ENCODE peak calls at places on chromosomes 12 and 14, in seven cellular contexts. B is vagina, H is psoas muscle, G is lung, T is right atrium auricular region, I is sigmoid colon, R is left ventricle myocardium inferior. C is an unnamed sample. For H3K4me1, the result is how much of the 10 kb centered on the place peaks cover.

GRCh38 chr12:47408171-47408871 is 297.5 kb downstream of the RPAP3 start:
- DNase-seq in B (no peak), H (no peak), G (peak), T (no peak), I (no peak), R (no peak), C (peak)

GRCh38 chr12:114812858-114813761 is 129.1 kb upstream of the TBX3 start:
- DNase-seq in B (no peak), H (no peak), G (no peak), T (no peak), I (no peak), R (no peak), C (no peak)

GRCh38 chr14:92553456-92553855 is 39.9 kb downstream of the RIN3 start:
- DNase-seq in B (no peak), H (no peak), G (no peak), T (no peak), I (no peak), R (no peak), C (no peak)

GRCh38 chr12:12486661-12487240 is 75.9 kb downstream of the DUSP16 start:
- DNase-seq in B (no peak), H (no peak), G (no peak), T (no peak), I (no peak), R (no peak), C (no peak)

GRCh38 chr12:6426882-6427671 is 17.7 kb upstream of the CD27 start:
- DNase-seq in B (no peak), H (no peak), G (no peak), T (no peak), I (no peak), R (no peak), C (peak)

GRCh38 chr12:122614839-122615238 is 87.8 kb downstream of the KNTC1 start:
- DNase-seq in B (no peak), H (no peak), G (no peak), T (no peak), I (no peak), R (no peak), C (no peak)

GRCh38 chr14:96479435-96480146 is 22.6 kb upstream of the PAPOLA start:
- DNase-seq in B (no peak), H (no peak), G (no peak), T (no peak), I (no peak), R (no peak), C (no peak)

GRCh38 chr14:94598816-94599655 is 13.2 kb upstream of the SERPINA3 start:
- DNase-seq in B (peak), H (peak), G (peak), T (peak), I (peak), R (peak), C (peak)

GRCh38 chr12:113088037-113088436 is 31.5 kb downstream of the DTX1 start:
- DNase-seq in B (no peak), H (no peak), G (no peak), T (no peak), I (no peak), R (no peak), C (no peak)

GRCh38 chr12:16603265-16603915 is 2.6 kb downstream of the LMO3 start:
- DNase-seq in B (no peak), H (no peak), G (no peak), T (no peak), I (no peak), R (no peak), C (no peak)

GRCh38 chr14:33788116-33788515 is 162.8 kb downstream of the EGLN3 start:
- DNase-seq in B (no peak), H (no peak), G (no peak), T (no peak), I (no peak), R (no peak), C (no peak)

GRCh38 chr12:31508436-31509150 is 82.3 kb downstream of the DENND5B start:
- DNase-seq in B (no peak), H (no peak), G (no peak), T (no peak), I (no peak), R (no peak), C (no peak)

GRCh38 chr12:95642583-95642982 is 91.3 kb upstream of the USP44 start:
- DNase-seq in B (no peak), H (no peak), G (no peak), T (no peak), I (no peak), R (no peak), C (no peak)

GRCh38 chr12:82504411-82504810 is 146.1 kb downstream of the METTL25 start:
- DNase-seq in B (no peak), H (no peak), G (no peak), T (no peak), I (no peak), R (no peak), C (no peak)

GRCh38 chr12:62190921-62191746 is 69.1 kb upstream of the USP15 start:
- DNase-seq in B (no peak), H (peak), G (no peak), T (no peak), I (no peak), R (peak), C (no peak)

GRCh38 chr12:92199846-92200576 is 54.4 kb upstream of the BTG1 start:
- DNase-seq in B (no peak), H (no peak), G (no peak), T (no peak), I (no peak), R (no peak), C (no peak)

GRCh38 chr14:94823556-94824341 is 53.8 kb upstream of the GSC start:
- DNase-seq in B (no peak), H (no peak), G (no peak), T (no peak), I (no peak), R (no peak), C (no peak)

GRCh38 chr12:47852096-47852571 is 32.4 kb upstream of the HDAC7 start:
- DNase-seq in B (no peak), H (no peak), G (no peak), T (no peak), I (no peak), R (no peak), C (no peak)

GRCh38 chr12:52805000-52805399 is 8.9 kb downstream of the KRT4 start:
- DNase-seq in B (no peak), H (no peak), G (no peak), T (no peak), I (no peak), R (no peak), C (no peak)

DNA sequence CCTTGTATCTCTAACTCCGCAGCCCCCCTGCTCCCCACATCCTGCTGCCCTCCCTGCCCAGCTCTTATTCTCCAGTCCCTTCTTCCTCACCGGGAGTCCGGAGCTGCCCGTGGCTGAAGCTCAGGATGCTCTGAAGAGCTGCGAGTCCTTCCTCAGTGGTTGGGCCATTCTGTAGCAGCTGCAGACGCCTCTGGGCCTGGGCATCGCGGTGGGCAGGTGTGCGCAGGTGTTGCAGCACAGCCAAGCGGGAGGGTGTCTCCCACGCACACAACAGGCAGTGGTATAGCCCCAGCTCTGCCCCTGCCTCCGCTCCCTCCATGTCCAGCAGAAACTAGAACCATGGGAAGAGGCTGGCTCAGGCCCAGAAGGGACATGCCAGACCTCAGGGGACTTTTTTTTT is 20.2 kb downstream of the ZFHX2 start:
- DNase-seq in B (no peak), H (no peak), G (no peak), T (no peak), I (no peak), R (no peak), C (no peak)
- H3K4me1 ChIP-seq in B (under half), H (under half), G (under half), T (under half), I (under half), R (under half), C (under half)

GRCh38 chr14:61335876-61336275 is 14.5 kb downstream of the PRKCH start:
- DNase-seq in B (no peak), H (no peak), G (no peak), T (no peak), I (no peak), R (no peak), C (no peak)

GRCh38 chr14:61331992-61332657 is 10.7 kb downstream of the PRKCH start:
- DNase-seq in B (no peak), H (no peak), G (no peak), T (no peak), I (no peak), R (no peak), C (no peak)

GRCh38 chr14:61335049-61335448 is 13.7 kb downstream of the PRKCH start:
- DNase-seq in B (no peak), H (no peak), G (no peak), T (no peak), I (no peak), R (no peak), C (no peak)

GRCh38 chr14:61332658-61333029 is 11.3 kb downstream of the PRKCH start:
- DNase-seq in B (no peak), H (no peak), G (no peak), T (no peak), I (no peak), R (no peak), C (no peak)

DNA sequence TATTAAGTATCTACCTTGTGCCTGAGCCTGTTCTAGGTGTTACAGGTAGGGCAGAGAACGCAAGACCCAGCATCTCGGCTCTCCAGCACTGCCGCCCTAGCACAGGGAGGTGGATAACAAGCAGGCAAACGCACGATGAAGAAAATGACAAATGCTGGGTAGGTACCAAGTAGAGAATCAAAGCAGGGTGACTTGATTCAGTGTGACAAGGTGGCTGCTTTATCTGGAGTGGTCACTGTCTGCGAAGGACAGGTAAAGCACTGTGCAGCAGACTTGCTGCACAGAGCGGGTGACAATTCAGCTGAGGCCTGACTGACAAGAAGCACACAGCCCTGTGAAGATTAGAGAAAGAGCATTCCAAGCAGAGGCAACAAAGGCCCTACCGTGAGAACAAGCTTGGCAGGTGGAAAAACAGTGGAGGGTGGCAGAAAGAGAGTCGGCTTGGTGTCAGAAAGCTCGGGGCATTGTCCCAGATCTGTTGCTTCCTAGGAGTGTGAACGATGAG is 12.9 kb downstream of the PRKCH start:
- DNase-seq in B (no peak), H (no peak), G (no peak), T (no peak), I (no peak), R (no peak), C (no peak)
- H3K4me1 ChIP-seq in B (under half), H (under half), G (under half), T (under half), I (under half), R (half or more), C (under half)

GRCh38 chr12:45475594-45475993 is 253.9 kb upstream of the ARID2 start:
- DNase-seq in B (no peak), H (no peak), G (no peak), T (no peak), I (no peak), R (no peak), C (no peak)
- H3K4me1 ChIP-seq in B (under half), H (under half), G (under half), T (under half), I (under half), R (under half), C (under half)

GRCh38 chr14:54642121-54642520 is 75.2 kb downstream of the SAMD4A start:
- DNase-seq in B (no peak), H (no peak), G (no peak), T (no peak), I (no peak), R (no peak), C (no peak)
- H3K4me1 ChIP-seq in B (under half), H (under half), G (under half), T (under half), I (under half), R (half or more), C (half or more)

GRCh38 chr14:62599616-62600385 is 445.5 kb downstream of the KCNH5 start:
- DNase-seq in B (no peak), H (no peak), G (no peak), T (no peak), I (no peak), R (no peak), C (no peak)

GRCh38 chr14:62602712-62603111 is 442.5 kb downstream of the KCNH5 start:
- DNase-seq in B (no peak), H (no peak), G (no peak), T (no peak), I (no peak), R (no peak), C (no peak)

GRCh38 chr14:62592877-62593276 is 452.4 kb downstream of the KCNH5 start:
- DNase-seq in B (no peak), H (no peak), G (no peak), T (no peak), I (no peak), R (no peak), C (no peak)

GRCh38 chr14:62597143-62597542 is 448.1 kb downstream of the KCNH5 start:
- DNase-seq in B (no peak), H (no peak), G (no peak), T (no peak), I (no peak), R (no peak), C (no peak)
- H3K4me1 ChIP-seq in B (under half), H (under half), G (under half), T (under half), I (under half), R (under half), C (under half)

GRCh38 chr14:105503296-105503640 is 12.2 kb downstream of the TEDC1 start:
- DNase-seq in B (no peak), H (no peak), G (no peak), T (no peak), I (peak), R (no peak), C (no peak)
- H3K4me1 ChIP-seq in B (under half), H (under half), G (under half), T (under half), I (under half), R (under half), C (under half)

DNA sequence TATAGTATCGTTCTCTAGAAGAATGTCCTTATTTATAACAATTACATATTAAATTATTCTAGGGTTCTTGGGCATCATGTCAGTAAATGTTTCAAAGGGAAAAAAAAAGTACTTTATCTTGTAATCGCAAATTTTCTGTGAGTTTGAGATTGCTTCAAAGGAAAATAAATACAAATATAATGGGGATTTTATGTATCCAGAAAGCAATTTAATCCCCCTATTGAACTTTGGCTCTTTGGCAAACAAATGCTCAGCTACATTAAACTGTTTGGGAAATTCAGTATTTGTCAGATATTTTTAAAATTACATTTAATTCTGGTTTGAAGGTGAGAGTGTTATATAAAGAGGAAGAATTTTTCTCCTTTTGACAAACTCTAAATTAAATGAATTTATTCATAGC is 8.0 kb downstream of the ACSS3 start:
- DNase-seq in B (no peak), H (no peak), G (no peak), T (no peak), I (no peak), R (no peak), C (no peak)
- H3K4me1 ChIP-seq in B (under half), H (under half), G (under half), T (under half), I (under half), R (half or more), C (under half)

GRCh38 chr14:55276736-55277135 is 5.5 kb downstream of the FBXO34 start:
- DNase-seq in B (no peak), H (no peak), G (no peak), T (no peak), I (no peak), R (no peak), C (no peak)

GRCh38 chr14:55281316-55281839 is 10.2 kb downstream of the FBXO34 start:
- DNase-seq in B (no peak), H (no peak), G (no peak), T (no peak), I (no peak), R (no peak), C (no peak)

GRCh38 chr14:55274760-55275159 is 3.5 kb downstream of the FBXO34 start:
- DNase-seq in B (no peak), H (no peak), G (no peak), T (no peak), I (no peak), R (no peak), C (no peak)

GRCh38 chr14:55279384-55279783 is 8.2 kb downstream of the FBXO34 start:
- DNase-seq in B (no peak), H (no peak), G (no peak), T (no peak), I (no peak), R (no peak), C (no peak)

GRCh38 chr14:55277972-55278740 is 6.9 kb downstream of the FBXO34 start:
- DNase-seq in B (no peak), H (no peak), G (no peak), T (no peak), I (no peak), R (no peak), C (no peak)
- H3K4me1 ChIP-seq in B (under half), H (half or more), G (under half), T (under half), I (under half), R (half or more), C (under half)

GRCh38 chr12:54988402-54989054 is 4.0 kb upstream of the TESPA1 start:
- DNase-seq in B (no peak), H (peak), G (peak), T (peak), I (peak), R (peak), C (no peak)
- H3K4me1 ChIP-seq in B (under half), H (under half), G (under half), T (under half), I (under half), R (under half), C (under half)

GRCh38 chr14:103500148-103500990 is 22.3 kb downstream of the CKB start:
- DNase-seq in B (no peak), H (peak), G (peak), T (peak), I (peak), R (peak), C (peak)
- H3K4me1 ChIP-seq in B (under half), H (under half), G (under half), T (under half), I (under half), R (under half), C (under half)

C was measured in Caco-2.